ENCODE peak calls at places on chromosomes 1 and 21, in four cellular contexts. G, C, H and Y are unnamed samples.

GRCh38 chr1:23202263-23202749 is 15.0 kb downstream of the HTR1D start:
- DNase-seq in G (no peak), C (peak), H (peak), Y (no peak)

GRCh38 chr1:224733021-224733911 is 117.1 kb downstream of the CNIH3 start:
- DNase-seq in H (peak), C (peak), G (peak), Y (no peak)

GRCh38 chr1:8349961-8350360 is 32.0 kb downstream of the SLC45A1 start:
- DNase-seq in C (no peak), G (peak), H (peak), Y (peak)

GRCh38 chr21:32712043-32712442 is 15.8 kb downstream of the SYNJ1 start:
- DNase-seq in C (no peak), H (no peak), G (no peak), Y (no peak)

GRCh38 chr1:115166531-115167091 is 77.3 kb upstream of the TSPAN2 start:
- DNase-seq in C (no peak), H (peak), G (no peak), Y (no peak)

GRCh38 chr21:33546076-33546475 is 3.2 kb downstream of the SON start:
- DNase-seq in G (no peak), C (no peak), H (no peak), Y (no peak)

GRCh38 chr1:223319373-223319772 is 44.6 kb downstream of the SUSD4 start:
- DNase-seq in H (no peak), G (no peak), C (no peak), Y (no peak)

GRCh38 chr1:40984066-40984465 is 4.6 kb downstream of the CTPS1 start:
- DNase-seq in G (no peak), H (peak), C (no peak), Y (no peak)

GRCh38 chr1:210373878-210374599 is 45.3 kb downstream of the HHAT start:
- DNase-seq in C (no peak), G (no peak), H (peak), Y (no peak)

GRCh38 chr1:180270767-180271639 is 40.9 kb downstream of the LHX4 start:
- DNase-seq in C (no peak), H (peak), G (no peak), Y (no peak)

GRCh38 chr1:243345205-243345604 is 89.4 kb downstream of the SDCCAG8 start:
- DNase-seq in G (no peak), C (no peak), H (peak), Y (no peak)

GRCh38 chr1:19661721-19662228 is 2.9 kb upstream of the HTR6 start:
- DNase-seq in C (peak), H (peak), G (no peak), Y (no peak)

GRCh38 chr1:7152655-7153054 is 367.4 kb downstream of the CAMTA1 start:
- DNase-seq in H (no peak), G (no peak), C (no peak), Y (no peak)

GRCh38 chr1:111976332-111976731 is 13.1 kb downstream of the KCND3 start:
- DNase-seq in C (peak), G (no peak), H (no peak), Y (no peak)

GRCh38 chr1:204046346-204046745 is 26.6 kb upstream of the SOX13 start:
- DNase-seq in C (no peak), H (no peak), G (no peak), Y (no peak)

GRCh38 chr1:36532810-36533401 is 50.2 kb upstream of the CSF3R start:
- DNase-seq in G (no peak), C (no peak), H (no peak), Y (no peak)

GRCh38 chr1:44326821-44327465 is 28.1 kb downstream of the ERI3 start:
- DNase-seq in C (no peak), H (no peak), G (no peak), Y (no peak)